ENCODE peak calls at places on chromosomes 12 and 14, in nine cellular contexts. C is NCI-H1105 treated with DMSO at 0.1 percent for 48 hours; H is activated CD4-positive, alpha-beta T cell treated with anti-CD3 and anti-CD28 coated beads, Interleukin-2, amount 50 U/mL, for 1 hour; O is CD8-positive, alpha-beta T cell; X is uterus; S is WTC11; F is left colon; T is NCI-H1694; W is A172. I is an unnamed sample.

GRCh38 chr12:104929926-104930325 is 28.2 kb downstream of the SLC41A2 start:
- DNase-seq in T (no peak), W (peak; percentile 23), S (no peak), O (no peak), H (no peak), F (no peak), C (no peak), X (no peak), I (no peak)

GRCh38 chr14:63492391-63492790 is 50.8 kb downstream of the PPP2R5E start:
- DNase-seq in T (no peak), W (peak; percentile 28), O (no peak), F (no peak), X (no peak), S (no peak), C (no peak), H (no peak), I (no peak)

GRCh38 chr12:24851816-24852337 is 97.0 kb downstream of the BCAT1 start:
- DNase-seq in C (no peak), S (no peak), T (no peak), H (no peak), O (no peak), X (no peak), F (no peak), W (no peak), I (no peak)

GRCh38 chr14:68364823-68365222 is 428.0 kb downstream of the ZFP36L1 start:
- DNase-seq in X (no peak), W (no peak), H (no peak), F (no peak), T (no peak), C (no peak), O (no peak), S (peak; percentile 18), I (no peak)

GRCh38 chr12:34400423-34400881 is 378.2 kb downstream of the ALG10 start:
- DNase-seq in W (no peak), T (no peak), X (peak; percentile 1), O (no peak), C (no peak), H (no peak), S (no peak), F (no peak), I (no peak)

GRCh38 chr12:62772556-62772955 is 162.4 kb downstream of the PPM1H start:
- DNase-seq in S (no peak), H (no peak), T (no peak), C (no peak), X (no peak), O (no peak), F (no peak), W (peak; percentile 93), I (no peak)

GRCh38 chr12:11836282-11836963 is 186.9 kb downstream of the ETV6 start:
- DNase-seq in H (no peak), W (no peak), S (no peak), O (no peak), F (peak; percentile 68), X (no peak), C (no peak), T (no peak), I (no peak)

GRCh38 chr12:28578361-28578760 is 388.1 kb downstream of the CCDC91 start:
- DNase-seq in T (no peak), F (no peak), O (no peak), X (peak; percentile 46), H (no peak), S (no peak), C (no peak), W (no peak), I (no peak)

GRCh38 chr12:90618606-90619005 is 336.4 kb downstream of the CCER1 start:
- DNase-seq in F (no peak), T (no peak), H (no peak), S (no peak), C (no peak), O (no peak), X (no peak), W (no peak), I (no peak)

GRCh38 chr14:30641207-30641606 is 19.1 kb downstream of the SCFD1 start:
- DNase-seq in X (no peak), H (no peak), F (no peak), C (no peak), T (no peak), O (no peak), S (no peak), W (no peak), I (no peak)

GRCh38 chr12:91551927-91552326 is 369.3 kb upstream of the DCN start:
- DNase-seq in S (no peak), X (no peak), O (no peak), T (no peak), C (no peak), H (no peak), W (no peak), F (peak; percentile 28), I (no peak)

GRCh38 chr12:89245090-89245489 is 107.2 kb downstream of the DUSP6 start:
- DNase-seq in F (no peak), T (no peak), W (no peak), S (no peak), X (no peak), H (peak; percentile 12), C (no peak), O (no peak), I (peak; percentile 78)

GRCh38 chr14:71720978-71721624 is 211.1 kb upstream of the RGS6 start:
- DNase-seq in H (no peak), C (peak; percentile 32), T (peak; percentile 55), W (peak; percentile 40), F (no peak), O (no peak), S (peak; percentile 61), X (no peak), I (no peak)

GRCh38 chr12:100170313-100170858 is 27.7 kb upstream of the BLTP3B start:
- DNase-seq in S (no peak), H (no peak), W (no peak), F (no peak), O (no peak), T (no peak), C (no peak), X (no peak), I (no peak)

GRCh38 chr12:14612895-14613294 is 45.2 kb upstream of the PLBD1 start:
- DNase-seq in C (peak; percentile 33), F (no peak), W (no peak), H (no peak), S (no peak), X (no peak), T (no peak), O (no peak), I (no peak)

GRCh38 chr12:19963972-19964371 is 404.4 kb upstream of the PDE3A start:
- DNase-seq in W (no peak), O (no peak), S (no peak), X (no peak), T (no peak), H (no peak), C (no peak), F (no peak), I (no peak)

GRCh38 chr14:91357272-91357671 is 60.3 kb downstream of the CCDC88C start:
- DNase-seq in X (no peak), H (no peak), S (no peak), O (no peak), F (no peak), C (no peak), W (no peak), T (no peak), I (no peak)

GRCh38 chr14:100250732-100251465 is 12.0 kb downstream of the YY1 start:
- DNase-seq in X (no peak), C (no peak), T (no peak), H (no peak), F (no peak), W (no peak), O (no peak), S (no peak), I (no peak)

I was measured in central memory CD4-positive, alpha-beta T cell.